ENCODE peak calls at places on chromosomes 16 and 17, in nine cellular contexts. One of them, this sample, is unnamed.

GRCh38 chr17:8075081-8075480 is 12.4 kb downstream of the ALOX12B start:
- DNase-seq in heart left ventricle: no peak
- DNase-seq in neural progenitor cell: no peak
- DNase-seq in heart right ventricle: no peak
- DNase-seq in right lobe of liver: no peak
- DNase-seq in adipocyte: no peak
- DNase-seq in CD4-positive, CD25-positive, alpha-beta regulatory T cell: no peak
- DNase-seq in WERI-Rb-1: no peak
- DNase-seq in CD8-positive, alpha-beta T cell: no peak
- DNase-seq in this sample: no peak

GRCh38 chr16:49834496-49835009 is 21.4 kb downstream of the ZNF423 start:
- DNase-seq in heart left ventricle: peak; percentile 78
- DNase-seq in neural progenitor cell: peak; percentile 72
- DNase-seq in heart right ventricle: peak; percentile 80
- DNase-seq in right lobe of liver: no peak
- DNase-seq in adipocyte: peak; percentile 47
- DNase-seq in CD4-positive, CD25-positive, alpha-beta regulatory T cell: no peak
- DNase-seq in WERI-Rb-1: peak; percentile 93
- DNase-seq in CD8-positive, alpha-beta T cell: no peak
- DNase-seq in this sample: no peak

GRCh38 chr17:20896153-20896649 is 146.6 kb downstream of the USP22 start:
- DNase-seq in heart left ventricle: peak; percentile 43
- DNase-seq in neural progenitor cell: no peak
- DNase-seq in heart right ventricle: peak; percentile 49
- DNase-seq in right lobe of liver: no peak
- DNase-seq in adipocyte: no peak
- DNase-seq in CD4-positive, CD25-positive, alpha-beta regulatory T cell: peak; percentile 3
- DNase-seq in WERI-Rb-1: no peak
- DNase-seq in CD8-positive, alpha-beta T cell: peak; percentile 13
- DNase-seq in this sample: no peak

GRCh38 chr16:67760831-67761230 is 41.7 kb upstream of the GFOD2 start:
- DNase-seq in heart left ventricle: no peak
- DNase-seq in neural progenitor cell: no peak
- DNase-seq in heart right ventricle: no peak
- DNase-seq in right lobe of liver: no peak
- DNase-seq in adipocyte: no peak
- DNase-seq in CD4-positive, CD25-positive, alpha-beta regulatory T cell: no peak
- DNase-seq in WERI-Rb-1: no peak
- DNase-seq in CD8-positive, alpha-beta T cell: no peak
- DNase-seq in this sample: no peak

GRCh38 chr16:17305694-17306093 is 165.1 kb downstream of the XYLT1 start:
- DNase-seq in heart left ventricle: no peak
- DNase-seq in neural progenitor cell: no peak
- DNase-seq in heart right ventricle: no peak
- DNase-seq in right lobe of liver: no peak
- DNase-seq in adipocyte: no peak
- DNase-seq in CD4-positive, CD25-positive, alpha-beta regulatory T cell: no peak
- DNase-seq in WERI-Rb-1: no peak
- DNase-seq in CD8-positive, alpha-beta T cell: no peak
- DNase-seq in this sample: peak; percentile 54

GRCh38 chr17:39547713-39548478 is 59.8 kb downstream of the NEUROD2 start:
- DNase-seq in heart left ventricle: peak; percentile 53
- DNase-seq in neural progenitor cell: peak; percentile 59
- DNase-seq in heart right ventricle: peak; percentile 69
- DNase-seq in right lobe of liver: peak; percentile 52
- DNase-seq in adipocyte: peak; percentile 73
- DNase-seq in CD4-positive, CD25-positive, alpha-beta regulatory T cell: peak; percentile 53
- DNase-seq in WERI-Rb-1: peak; percentile 72
- DNase-seq in CD8-positive, alpha-beta T cell: peak; percentile 82
- DNase-seq in this sample: peak; percentile 45

GRCh38 chr16:27264151-27264550 is 4.4 kb downstream of the NSMCE1 start:
- DNase-seq in heart left ventricle: no peak
- DNase-seq in neural progenitor cell: no peak
- DNase-seq in heart right ventricle: no peak
- DNase-seq in right lobe of liver: no peak
- DNase-seq in adipocyte: peak; percentile 64
- DNase-seq in CD4-positive, CD25-positive, alpha-beta regulatory T cell: no peak
- DNase-seq in WERI-Rb-1: no peak
- DNase-seq in CD8-positive, alpha-beta T cell: no peak
- DNase-seq in this sample: no peak

GRCh38 chr16:84340305-84341040 is 27.9 kb upstream of the ATP2C2 start:
- DNase-seq in heart left ventricle: no peak
- DNase-seq in neural progenitor cell: no peak
- DNase-seq in heart right ventricle: no peak
- DNase-seq in right lobe of liver: no peak
- DNase-seq in adipocyte: peak; percentile 5
- DNase-seq in CD4-positive, CD25-positive, alpha-beta regulatory T cell: no peak
- DNase-seq in WERI-Rb-1: no peak
- DNase-seq in CD8-positive, alpha-beta T cell: no peak
- DNase-seq in this sample: no peak

GRCh38 chr17:17170346-17170976 is 35.7 kb downstream of the PLD6 start:
- DNase-seq in heart left ventricle: no peak
- DNase-seq in neural progenitor cell: no peak
- DNase-seq in heart right ventricle: no peak
- DNase-seq in right lobe of liver: peak; percentile 3
- DNase-seq in adipocyte: peak; percentile 86
- DNase-seq in CD4-positive, CD25-positive, alpha-beta regulatory T cell: no peak
- DNase-seq in WERI-Rb-1: no peak
- DNase-seq in CD8-positive, alpha-beta T cell: no peak
- DNase-seq in this sample: no peak

GRCh38 chr16:9837481-9837880 is 344.7 kb downstream of the GRIN2A start:
- DNase-seq in heart left ventricle: no peak
- DNase-seq in neural progenitor cell: no peak
- DNase-seq in heart right ventricle: no peak
- DNase-seq in right lobe of liver: no peak
- DNase-seq in adipocyte: no peak
- DNase-seq in CD4-positive, CD25-positive, alpha-beta regulatory T cell: no peak
- DNase-seq in WERI-Rb-1: no peak
- DNase-seq in CD8-positive, alpha-beta T cell: no peak
- DNase-seq in this sample: no peak

GRCh38 chr16:85598141-85598540 is 15.0 kb upstream of the GSE1 start:
- DNase-seq in heart left ventricle: no peak
- DNase-seq in neural progenitor cell: no peak
- DNase-seq in heart right ventricle: no peak
- DNase-seq in right lobe of liver: no peak
- DNase-seq in adipocyte: no peak
- DNase-seq in CD4-positive, CD25-positive, alpha-beta regulatory T cell: no peak
- DNase-seq in WERI-Rb-1: no peak
- DNase-seq in CD8-positive, alpha-beta T cell: no peak
- DNase-seq in this sample: no peak

GRCh38 chr17:83149326-83149725 is 69.9 kb downstream of the METRNL start:
- DNase-seq in heart left ventricle: no peak
- DNase-seq in neural progenitor cell: no peak
- DNase-seq in heart right ventricle: no peak
- DNase-seq in right lobe of liver: no peak
- DNase-seq in adipocyte: no peak
- DNase-seq in CD4-positive, CD25-positive, alpha-beta regulatory T cell: no peak
- DNase-seq in WERI-Rb-1: no peak
- DNase-seq in CD8-positive, alpha-beta T cell: no peak
- DNase-seq in this sample: no peak

GRCh38 chr16:85569615-85570212 is 43.4 kb upstream of the GSE1 start:
- DNase-seq in heart left ventricle: no peak
- DNase-seq in neural progenitor cell: no peak
- DNase-seq in heart right ventricle: no peak
- DNase-seq in right lobe of liver: no peak
- DNase-seq in adipocyte: no peak
- DNase-seq in CD4-positive, CD25-positive, alpha-beta regulatory T cell: no peak
- DNase-seq in WERI-Rb-1: no peak
- DNase-seq in CD8-positive, alpha-beta T cell: peak; percentile 52
- DNase-seq in this sample: peak; percentile 80

GRCh38 chr16:78816499-78817441 is 717.3 kb downstream of the WWOX start:
- DNase-seq in heart left ventricle: no peak
- DNase-seq in neural progenitor cell: no peak
- DNase-seq in heart right ventricle: no peak
- DNase-seq in right lobe of liver: no peak
- DNase-seq in adipocyte: peak; percentile 1
- DNase-seq in CD4-positive, CD25-positive, alpha-beta regulatory T cell: no peak
- DNase-seq in WERI-Rb-1: no peak
- DNase-seq in CD8-positive, alpha-beta T cell: no peak
- DNase-seq in this sample: no peak

GRCh38 chr17:50207318-50207717 is 5.9 kb upstream of the COL1A1 start:
- DNase-seq in heart left ventricle: no peak
- DNase-seq in neural progenitor cell: no peak
- DNase-seq in heart right ventricle: no peak
- DNase-seq in right lobe of liver: no peak
- DNase-seq in adipocyte: peak; percentile 19
- DNase-seq in CD4-positive, CD25-positive, alpha-beta regulatory T cell: no peak
- DNase-seq in WERI-Rb-1: no peak
- DNase-seq in CD8-positive, alpha-beta T cell: no peak
- DNase-seq in this sample: no peak

GRCh38 chr17:50204431-50204830 is 3.0 kb upstream of the COL1A1 start:
- DNase-seq in heart left ventricle: no peak
- DNase-seq in neural progenitor cell: no peak
- DNase-seq in heart right ventricle: no peak
- DNase-seq in right lobe of liver: no peak
- DNase-seq in adipocyte: no peak
- DNase-seq in CD4-positive, CD25-positive, alpha-beta regulatory T cell: no peak
- DNase-seq in WERI-Rb-1: no peak
- DNase-seq in CD8-positive, alpha-beta T cell: no peak
- DNase-seq in this sample: no peak

GRCh38 chr17:50205111-50205821 is 3.8 kb upstream of the COL1A1 start:
- DNase-seq in heart left ventricle: peak; percentile 61
- DNase-seq in neural progenitor cell: no peak
- DNase-seq in heart right ventricle: peak; percentile 58
- DNase-seq in right lobe of liver: no peak
- DNase-seq in adipocyte: peak; percentile 57
- DNase-seq in CD4-positive, CD25-positive, alpha-beta regulatory T cell: no peak
- DNase-seq in WERI-Rb-1: no peak
- DNase-seq in CD8-positive, alpha-beta T cell: no peak
- DNase-seq in this sample: no peak

GRCh38 chr17:50206604-50207293 is 5.3 kb upstream of the COL1A1 start:
- DNase-seq in heart left ventricle: peak; percentile 68
- DNase-seq in neural progenitor cell: peak; percentile 85
- DNase-seq in heart right ventricle: peak; percentile 52
- DNase-seq in right lobe of liver: no peak
- DNase-seq in adipocyte: peak; percentile 88
- DNase-seq in CD4-positive, CD25-positive, alpha-beta regulatory T cell: no peak
- DNase-seq in WERI-Rb-1: no peak
- DNase-seq in CD8-positive, alpha-beta T cell: no peak
- DNase-seq in this sample: no peak

GRCh38 chr17:50205931-50206505 is 4.6 kb upstream of the COL1A1 start:
- DNase-seq in heart left ventricle: no peak
- DNase-seq in neural progenitor cell: no peak
- DNase-seq in heart right ventricle: no peak
- DNase-seq in right lobe of liver: no peak
- DNase-seq in adipocyte: peak; percentile 2
- DNase-seq in CD4-positive, CD25-positive, alpha-beta regulatory T cell: no peak
- DNase-seq in WERI-Rb-1: no peak
- DNase-seq in CD8-positive, alpha-beta T cell: no peak
- DNase-seq in this sample: no peak
- H3K27me3 ChIP-seq in heart left ventricle: peaks cover 5% of the 10 kb centered on the region
- H3K27me3 ChIP-seq in neural progenitor cell: peaks cover 41% of the 10 kb centered on the region
- H3K27me3 ChIP-seq in heart right ventricle: peaks cover 44% of the 10 kb centered on the region
- H3K27me3 ChIP-seq in right lobe of liver: no peaks in the 10 kb centered on the region
- H3K27me3 ChIP-seq in adipocyte: no peaks in the 10 kb centered on the region
- H3K27me3 ChIP-seq in CD4-positive, CD25-positive, alpha-beta regulatory T cell: peaks cover 10% of the 10 kb centered on the region
- H3K27me3 ChIP-seq in WERI-Rb-1: peaks cover 17% of the 10 kb centered on the region
- H3K27me3 ChIP-seq in CD8-positive, alpha-beta T cell: peaks cover 10% of the 10 kb centered on the region
- H3K27me3 ChIP-seq in this sample: peaks cover 8% of the 10 kb centered on the region

GRCh38 chr17:28056276-28056620 is 13.8 kb downstream of the NLK start:
- DNase-seq in heart left ventricle: no peak
- DNase-seq in neural progenitor cell: no peak
- DNase-seq in heart right ventricle: no peak
- DNase-seq in right lobe of liver: no peak
- DNase-seq in adipocyte: no peak
- DNase-seq in CD4-positive, CD25-positive, alpha-beta regulatory T cell: no peak
- DNase-seq in WERI-Rb-1: no peak
- DNase-seq in CD8-positive, alpha-beta T cell: no peak
- DNase-seq in this sample: no peak

GRCh38 chr17:28057731-28058246 is 15.3 kb downstream of the NLK start:
- DNase-seq in heart left ventricle: no peak
- DNase-seq in neural progenitor cell: no peak
- DNase-seq in heart right ventricle: no peak
- DNase-seq in right lobe of liver: no peak
- DNase-seq in adipocyte: peak; percentile 43
- DNase-seq in CD4-positive, CD25-positive, alpha-beta regulatory T cell: no peak
- DNase-seq in WERI-Rb-1: no peak
- DNase-seq in CD8-positive, alpha-beta T cell: no peak
- DNase-seq in this sample: peak; percentile 75

GRCh38 chr17:28053044-28053670 is 10.7 kb downstream of the NLK start:
- DNase-seq in heart left ventricle: no peak
- DNase-seq in neural progenitor cell: no peak
- DNase-seq in heart right ventricle: no peak
- DNase-seq in right lobe of liver: no peak
- DNase-seq in adipocyte: no peak
- DNase-seq in CD4-positive, CD25-positive, alpha-beta regulatory T cell: no peak
- DNase-seq in WERI-Rb-1: peak; percentile 21
- DNase-seq in CD8-positive, alpha-beta T cell: no peak
- DNase-seq in this sample: no peak

GRCh38 chr17:28053725-28054124 is 11.2 kb downstream of the NLK start:
- DNase-seq in heart left ventricle: no peak
- DNase-seq in neural progenitor cell: no peak
- DNase-seq in heart right ventricle: no peak
- DNase-seq in right lobe of liver: no peak
- DNase-seq in adipocyte: no peak
- DNase-seq in CD4-positive, CD25-positive, alpha-beta regulatory T cell: no peak
- DNase-seq in WERI-Rb-1: no peak
- DNase-seq in CD8-positive, alpha-beta T cell: no peak
- DNase-seq in this sample: no peak

GRCh38 chr17:28055546-28056275 is 13.2 kb downstream of the NLK start:
- DNase-seq in heart left ventricle: no peak
- DNase-seq in neural progenitor cell: no peak
- DNase-seq in heart right ventricle: no peak
- DNase-seq in right lobe of liver: no peak
- DNase-seq in adipocyte: no peak
- DNase-seq in CD4-positive, CD25-positive, alpha-beta regulatory T cell: no peak
- DNase-seq in WERI-Rb-1: no peak
- DNase-seq in CD8-positive, alpha-beta T cell: no peak
- DNase-seq in this sample: peak; percentile 44
- H3K4me3 ChIP-seq in heart left ventricle: no peak overlapping the region
- H3K4me3 ChIP-seq in neural progenitor cell: no peak overlapping the region
- H3K4me3 ChIP-seq in heart right ventricle: no peak overlapping the region
- H3K4me3 ChIP-seq in right lobe of liver: no peak overlapping the region
- H3K4me3 ChIP-seq in adipocyte: no peak overlapping the region
- H3K4me3 ChIP-seq in CD4-positive, CD25-positive, alpha-beta regulatory T cell: no peak overlapping the region
- H3K4me3 ChIP-seq in WERI-Rb-1: no peak overlapping the region
- H3K4me3 ChIP-seq in CD8-positive, alpha-beta T cell: no peak overlapping the region
- H3K4me3 ChIP-seq in this sample: no peak overlapping the region

DNA sequence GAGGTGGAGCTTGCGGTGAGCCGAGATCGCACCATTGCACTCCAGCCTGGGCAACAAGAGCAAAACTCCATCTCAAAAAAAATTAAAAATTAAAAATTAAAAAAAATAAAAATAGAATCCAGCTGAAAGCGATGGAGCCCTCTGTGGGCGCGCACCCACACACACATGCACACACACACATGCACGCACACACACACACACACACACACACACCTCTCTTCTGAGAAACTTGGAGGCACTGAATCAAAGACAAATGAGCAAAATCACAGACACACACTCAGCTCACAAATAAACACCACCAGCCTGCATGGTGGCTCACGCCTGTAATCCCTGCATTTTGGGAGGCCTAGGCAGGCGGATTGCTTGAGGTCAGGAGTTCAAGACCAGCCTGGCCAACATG is 9.6 kb upstream of the FADS6 start:
- DNase-seq in heart left ventricle: no peak
- DNase-seq in neural progenitor cell: no peak
- DNase-seq in heart right ventricle: no peak
- DNase-seq in right lobe of liver: no peak
- DNase-seq in adipocyte: no peak
- DNase-seq in CD4-positive, CD25-positive, alpha-beta regulatory T cell: no peak
- DNase-seq in WERI-Rb-1: no peak
- DNase-seq in CD8-positive, alpha-beta T cell: no peak
- DNase-seq in this sample: no peak
- H3K27me3 ChIP-seq in heart left ventricle: no peaks in the 10 kb centered on the region
- H3K27me3 ChIP-seq in neural progenitor cell: no peaks in the 10 kb centered on the region
- H3K27me3 ChIP-seq in heart right ventricle: peaks cover 22% of the 10 kb centered on the region
- H3K27me3 ChIP-seq in right lobe of liver: no peaks in the 10 kb centered on the region
- H3K27me3 ChIP-seq in adipocyte: peaks cover 45% of the 10 kb centered on the region
- H3K27me3 ChIP-seq in CD4-positive, CD25-positive, alpha-beta regulatory T cell: peaks cover 2% of the 10 kb centered on the region
- H3K27me3 ChIP-seq in WERI-Rb-1: no peaks in the 10 kb centered on the region
- H3K27me3 ChIP-seq in CD8-positive, alpha-beta T cell: peaks cover 2% of the 10 kb centered on the region
- H3K27me3 ChIP-seq in this sample: peaks cover 3% of the 10 kb centered on the region

GRCh38 chr16:71287903-71288302 is 1.3 kb downstream of the CMTR2 start:
- DNase-seq in heart left ventricle: no peak
- DNase-seq in neural progenitor cell: peak; percentile 38
- DNase-seq in heart right ventricle: no peak
- DNase-seq in right lobe of liver: no peak
- DNase-seq in adipocyte: no peak
- DNase-seq in CD4-positive, CD25-positive, alpha-beta regulatory T cell: no peak
- DNase-seq in WERI-Rb-1: no peak
- DNase-seq in CD8-positive, alpha-beta T cell: no peak
- DNase-seq in this sample: no peak
- H3K4me3 ChIP-seq in heart left ventricle: peak overlapping the region; percentile 74
- H3K4me3 ChIP-seq in neural progenitor cell: peak overlapping the region; percentile 68
- H3K4me3 ChIP-seq in heart right ventricle: no peak overlapping the region
- H3K4me3 ChIP-seq in right lobe of liver: no peak overlapping the region
- H3K4me3 ChIP-seq in adipocyte: peak overlapping the region; percentile 94
- H3K4me3 ChIP-seq in CD4-positive, CD25-positive, alpha-beta regulatory T cell: peak overlapping the region; percentile 83
- H3K4me3 ChIP-seq in WERI-Rb-1: peak overlapping the region; percentile 87
- H3K4me3 ChIP-seq in CD8-positive, alpha-beta T cell: no peak overlapping the region
- H3K4me3 ChIP-seq in this sample: peak overlapping the region; percentile 86